ENCODE peak calls at places on chromosomes 4 and X, in six cellular contexts. P is body of pancreas, Y is lung, U is fibroblast of lung, C is A673, I is mesendoderm. R is an unnamed sample.

GRCh38 chrX:134622056-134622812 is 36.0 kb downstream of the PLAC1 start:
- DNase-seq in Y (no peak), P (no peak), I (peak; percentile 84), C (peak; percentile 79), U (peak; percentile 93), R (no peak)

GRCh38 chrX:134737061-134737460 is 78.8 kb upstream of the PLAC1 start:
- DNase-seq in I (no peak), P (no peak), C (no peak), U (no peak), Y (no peak), R (no peak)

GRCh38 chrX:49999048-49999447 is 76.7 kb downstream of the CLCN5 start:
- DNase-seq in P (no peak), C (no peak), Y (no peak), U (peak; percentile 11), I (no peak), R (no peak)

GRCh38 chrX:8868906-8869305 is 67.7 kb upstream of the FAM9A start:
- DNase-seq in C (peak; percentile 20), Y (no peak), U (peak; percentile 29), I (no peak), P (no peak), R (no peak)

GRCh38 chrX:49171752-49172279 is at the start of gene PLP2:
- DNase-seq in I (no peak), P (peak; percentile 53), U (peak; percentile 59), Y (peak; percentile 51), C (peak; percentile 49), R (peak; percentile 90)

GRCh38 chr4:23847158-23847557 is 42.7 kb downstream of the PPARGC1A start:
- DNase-seq in C (no peak), Y (no peak), U (no peak), I (no peak), P (no peak), R (no peak)

GRCh38 chrX:14832151-14832550 is 40.7 kb downstream of the FANCB start:
- DNase-seq in U (peak; percentile 71), P (no peak), I (peak; percentile 13), C (no peak), Y (no peak), R (no peak)

GRCh38 chr4:101451086-101451485 is 103.8 kb upstream of the PPP3CA start:
- DNase-seq in U (peak; percentile 81), I (no peak), P (no peak), C (no peak), Y (no peak), R (no peak)

DNA sequence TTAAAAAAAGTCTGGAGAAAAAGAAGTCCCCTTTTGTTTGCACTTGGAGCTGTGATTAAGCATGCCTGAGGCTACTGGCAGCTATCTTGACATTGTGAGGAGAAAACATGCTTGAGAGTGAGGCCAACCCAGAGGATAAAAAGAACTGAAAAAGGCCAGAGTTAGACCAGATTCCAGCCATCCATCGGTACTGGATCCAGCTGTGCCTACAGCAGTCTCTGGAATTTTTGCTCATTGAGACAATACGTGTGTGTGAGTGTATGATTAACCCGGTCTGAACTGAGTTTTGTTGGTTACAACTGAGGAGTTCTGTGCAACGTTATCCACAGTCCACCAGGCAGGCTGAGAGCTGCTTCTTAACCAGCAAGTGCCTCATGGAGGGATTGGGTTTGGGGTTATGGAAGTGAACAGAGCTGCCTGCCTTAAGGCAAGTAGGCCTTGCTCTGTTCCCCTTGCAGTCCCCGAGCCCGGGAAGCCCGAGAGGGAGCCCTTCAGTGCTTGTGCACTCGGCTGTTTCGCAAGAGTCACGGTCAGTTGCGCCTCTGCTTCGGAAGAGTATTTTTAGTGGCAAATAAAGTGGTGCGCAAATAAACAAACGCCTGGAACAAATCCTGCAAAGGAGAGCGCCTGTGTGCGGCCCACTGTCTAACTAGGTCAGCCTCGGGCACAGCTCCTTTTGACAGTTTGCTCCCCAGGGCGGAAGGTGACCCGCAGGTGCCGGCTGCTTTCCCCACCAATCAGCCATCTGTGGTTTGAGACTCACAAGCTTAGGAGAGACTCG is 57.1 kb downstream of the LGI2 start:
- DNase-seq in Y (peak; percentile 72), P (no peak), I (no peak), C (no peak), U (no peak), R (peak; percentile 90)
- H3K27ac ChIP-seq in Y (no peak overlapping the region), P (no peak overlapping the region), I (no peak overlapping the region), C (no peak overlapping the region), U (no peak overlapping the region), R (no peak overlapping the region)

DNA sequence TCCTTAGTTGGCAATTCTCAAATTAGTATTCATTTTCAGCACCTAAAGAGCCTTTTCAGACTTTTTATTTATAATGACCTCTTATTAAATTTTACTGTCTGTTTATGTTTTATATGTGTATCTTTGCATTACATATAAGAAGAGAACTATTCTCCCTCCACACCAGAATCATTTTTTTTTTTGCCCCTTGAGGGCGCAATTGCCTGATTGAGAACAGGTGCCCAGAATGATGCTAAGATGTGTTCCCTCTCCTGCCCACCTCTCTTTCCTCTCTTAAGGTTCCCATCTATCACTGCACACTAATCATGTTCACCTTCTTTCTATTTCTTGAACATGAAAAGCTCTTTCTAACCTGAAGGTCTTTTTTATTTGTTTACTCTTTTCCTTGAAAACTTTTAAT is 44.2 kb upstream of the ADAM29 start:
- DNase-seq in C (peak; percentile 11), Y (no peak), U (no peak), I (peak; percentile 47), P (no peak), R (no peak)
- H3K27ac ChIP-seq in C (no peak overlapping the region), Y (no peak overlapping the region), U (no peak overlapping the region), I (no peak overlapping the region), P (no peak overlapping the region), R (no peak overlapping the region)

GRCh38 chr4:156217236-156217635 is 263.6 kb upstream of the CTSO start:
- DNase-seq in C (no peak), P (no peak), Y (no peak), I (no peak), U (no peak), R (no peak)
- H3K27ac ChIP-seq in C (no peak overlapping the region), P (no peak overlapping the region), Y (no peak overlapping the region), I (no peak overlapping the region), U (no peak overlapping the region), R (no peak overlapping the region)

GRCh38 chr4:168815373-168816345 is 194.4 kb downstream of the CBR4 start:
- DNase-seq in P (no peak), I (no peak), Y (no peak), C (no peak), U (peak; percentile 86), R (no peak)

GRCh38 chr4:168805341-168805740 is 204.7 kb downstream of the CBR4 start:
- DNase-seq in C (no peak), P (no peak), I (no peak), U (no peak), Y (no peak), R (no peak)

GRCh38 chr4:168812806-168813205 is 197.2 kb downstream of the CBR4 start:
- DNase-seq in U (peak; percentile 74), C (no peak), Y (no peak), I (peak; percentile 70), P (no peak), R (no peak)

GRCh38 chr4:168811793-168812651 is 198.0 kb downstream of the CBR4 start:
- DNase-seq in I (no peak), U (peak; percentile 88), P (no peak), C (peak; percentile 28), Y (no peak), R (no peak)

DNA sequence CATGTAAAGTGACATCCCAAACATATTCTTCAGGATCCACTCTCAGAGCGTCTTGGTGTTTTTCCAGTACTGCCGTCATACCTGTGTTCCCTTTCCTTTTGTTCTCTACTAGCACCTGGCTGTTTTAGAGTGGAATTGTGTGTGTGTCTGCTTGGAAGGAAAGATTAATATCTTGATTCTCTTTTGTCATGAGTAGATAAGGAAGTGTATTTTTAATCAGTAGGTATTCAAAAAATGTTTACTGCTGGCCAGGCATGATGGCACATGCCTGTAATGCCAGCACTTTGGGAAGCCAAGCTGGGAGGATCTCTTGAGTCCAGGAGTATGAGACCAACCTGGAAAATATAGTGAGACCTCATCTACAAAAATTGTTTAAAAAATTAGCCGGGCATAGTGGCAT is 198.8 kb downstream of the CBR4 start:
- DNase-seq in C (no peak), I (no peak), Y (no peak), U (peak; percentile 33), P (no peak), R (no peak)
- H3K27ac ChIP-seq in C (no peak overlapping the region), I (no peak overlapping the region), Y (peak overlapping the region; percentile 73), U (no peak overlapping the region), P (no peak overlapping the region), R (peak overlapping the region; percentile 76)

DNA sequence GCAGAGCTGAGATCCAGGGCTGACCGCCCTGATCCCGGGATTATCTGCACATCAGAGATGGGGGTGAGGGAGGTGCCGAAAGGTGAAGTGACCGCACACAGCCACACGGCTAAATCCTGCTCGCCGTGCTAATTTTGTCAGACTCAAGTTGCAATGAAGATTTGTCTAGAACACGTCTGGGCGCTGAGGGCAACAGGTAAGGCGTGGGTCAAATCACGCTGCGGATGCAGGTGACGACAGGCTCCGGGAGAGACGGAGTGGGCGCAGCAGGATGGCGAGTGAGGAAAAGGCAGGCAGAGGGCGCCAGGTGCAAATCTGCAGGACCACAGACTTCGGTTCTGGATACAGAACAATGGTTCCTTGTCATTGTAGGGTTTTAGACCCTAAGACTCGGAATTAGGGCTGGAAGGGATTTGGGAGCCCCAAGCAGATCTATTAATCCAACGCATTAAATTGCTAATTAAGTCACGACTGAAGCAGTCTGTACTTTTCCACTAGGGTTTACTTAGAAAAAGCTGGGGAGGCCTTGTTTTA is 1.9 kb upstream of the TBC1D14 start:
- DNase-seq in U (no peak), Y (no peak), P (peak; percentile 55), C (no peak), I (peak; percentile 66), R (no peak)
- H3K27ac ChIP-seq in U (no peak overlapping the region), Y (no peak overlapping the region), P (no peak overlapping the region), C (no peak overlapping the region), I (no peak overlapping the region), R (no peak overlapping the region)

GRCh38 chr4:15013585-15013984 is 11.3 kb downstream of the CPEB2 start:
- DNase-seq in C (no peak), U (no peak), P (no peak), I (no peak), Y (no peak), R (no peak)
- H3K27ac ChIP-seq in C (peak overlapping the region; percentile 23), U (no peak overlapping the region), P (no peak overlapping the region), I (no peak overlapping the region), Y (no peak overlapping the region), R (no peak overlapping the region)

DNA sequence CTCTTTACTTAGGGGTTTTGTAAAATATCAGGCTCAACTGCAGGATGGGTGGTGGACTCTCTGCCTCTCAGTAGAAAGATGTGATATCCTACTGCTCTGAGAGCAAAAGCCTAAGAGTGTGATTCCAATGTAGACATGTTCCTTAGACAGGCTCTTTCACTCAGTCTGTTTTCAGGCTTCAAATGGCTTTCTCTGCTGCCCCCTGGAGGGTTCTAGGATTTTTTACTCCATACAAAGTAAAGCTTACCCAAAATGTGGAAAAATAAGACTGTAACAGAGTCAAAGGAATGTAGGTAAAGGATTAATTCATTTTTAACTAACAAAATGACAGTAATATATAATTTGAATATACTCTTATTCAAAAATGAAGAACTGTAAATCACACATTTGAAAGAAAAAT is 32.1 kb downstream of the ZGRF1 start:
- DNase-seq in Y (peak; percentile 44), C (peak; percentile 66), P (peak; percentile 42), I (peak; percentile 62), U (peak; percentile 31), R (no peak)
- H3K27ac ChIP-seq in Y (no peak overlapping the region), C (no peak overlapping the region), P (no peak overlapping the region), I (no peak overlapping the region), U (no peak overlapping the region), R (no peak overlapping the region)

GRCh38 chr4:7815981-7816380 is 123.7 kb downstream of the AFAP1 start:
- DNase-seq in Y (no peak), I (no peak), U (peak; percentile 71), C (no peak), P (no peak), R (no peak)
- H3K27ac ChIP-seq in Y (no peak overlapping the region), I (no peak overlapping the region), U (no peak overlapping the region), C (no peak overlapping the region), P (no peak overlapping the region), R (no peak overlapping the region)